ENCODE peak calls at places on chromosomes 2 and 18, in seven cellular contexts. One of them, this sample, is unnamed.

GRCh38 chr18:74273394-74273793 is 18.4 kb downstream of the CYB5A start:
- DNase-seq in IMR-90: no peak
- DNase-seq in transverse colon: no peak
- DNase-seq in lower lobe of right lung: no peak
- DNase-seq in DND-41: no peak
- DNase-seq in CD8-positive, alpha-beta memory T cell: no peak
- DNase-seq in mammary epithelial cell: no peak
- DNase-seq in this sample: no peak

GRCh38 chr18:46320928-46321855 is 217.0 kb downstream of the HAUS1 start:
- DNase-seq in DND-41: no peak
- DNase-seq in IMR-90: peak
- DNase-seq in CD8-positive, alpha-beta memory T cell: no peak
- DNase-seq in lower lobe of right lung: no peak
- DNase-seq in mammary epithelial cell: peak
- DNase-seq in transverse colon: no peak
- DNase-seq in this sample: no peak

GRCh38 chr18:13502585-13502984 is 223.8 kb downstream of the FAM210A start:
- DNase-seq in DND-41: no peak
- DNase-seq in IMR-90: no peak
- DNase-seq in transverse colon: no peak
- DNase-seq in CD8-positive, alpha-beta memory T cell: no peak
- DNase-seq in mammary epithelial cell: no peak
- DNase-seq in lower lobe of right lung: no peak
- DNase-seq in this sample: no peak

GRCh38 chr18:78596794-78597193 is 382.8 kb upstream of the SALL3 start:
- DNase-seq in lower lobe of right lung: no peak
- DNase-seq in mammary epithelial cell: no peak
- DNase-seq in CD8-positive, alpha-beta memory T cell: no peak
- DNase-seq in transverse colon: no peak
- DNase-seq in DND-41: no peak
- DNase-seq in IMR-90: no peak
- DNase-seq in this sample: no peak

GRCh38 chr2:3633089-3633981 is 24.7 kb upstream of the ALLC start:
- DNase-seq in CD8-positive, alpha-beta memory T cell: peak
- DNase-seq in transverse colon: peak
- DNase-seq in mammary epithelial cell: peak
- DNase-seq in IMR-90: peak
- DNase-seq in lower lobe of right lung: no peak
- DNase-seq in DND-41: no peak
- DNase-seq in this sample: peak

GRCh38 chr2:206239157-206239556 is 35.3 kb upstream of the ZDBF2 start:
- DNase-seq in DND-41: no peak
- DNase-seq in transverse colon: no peak
- DNase-seq in CD8-positive, alpha-beta memory T cell: no peak
- DNase-seq in mammary epithelial cell: no peak
- DNase-seq in IMR-90: no peak
- DNase-seq in lower lobe of right lung: no peak
- DNase-seq in this sample: no peak

GRCh38 chr2:101147062-101147461 is 4.1 kb downstream of the TBC1D8 start:
- DNase-seq in IMR-90: no peak
- DNase-seq in DND-41: no peak
- DNase-seq in transverse colon: no peak
- DNase-seq in CD8-positive, alpha-beta memory T cell: no peak
- DNase-seq in lower lobe of right lung: no peak
- DNase-seq in mammary epithelial cell: no peak
- DNase-seq in this sample: no peak

GRCh38 chr2:116224610-116225009 is 1589.9 kb upstream of the DDX18 start:
- DNase-seq in DND-41: no peak
- DNase-seq in CD8-positive, alpha-beta memory T cell: no peak
- DNase-seq in lower lobe of right lung: no peak
- DNase-seq in mammary epithelial cell: no peak
- DNase-seq in IMR-90: no peak
- DNase-seq in transverse colon: no peak
- DNase-seq in this sample: no peak

GRCh38 chr2:238761802-238762373 is 86.0 kb upstream of the TWIST2 start:
- DNase-seq in DND-41: peak
- DNase-seq in IMR-90: peak
- DNase-seq in transverse colon: no peak
- DNase-seq in mammary epithelial cell: peak
- DNase-seq in CD8-positive, alpha-beta memory T cell: no peak
- DNase-seq in lower lobe of right lung: no peak
- DNase-seq in this sample: no peak

GRCh38 chr2:239275871-239276812 is 124.7 kb downstream of the HDAC4 start:
- DNase-seq in mammary epithelial cell: no peak
- DNase-seq in IMR-90: no peak
- DNase-seq in CD8-positive, alpha-beta memory T cell: no peak
- DNase-seq in DND-41: no peak
- DNase-seq in lower lobe of right lung: peak
- DNase-seq in transverse colon: peak
- DNase-seq in this sample: peak

GRCh38 chr2:156329031-156329921 is 3.2 kb downstream of the NR4A2 start:
- DNase-seq in DND-41: no peak
- DNase-seq in lower lobe of right lung: peak
- DNase-seq in IMR-90: no peak
- DNase-seq in mammary epithelial cell: no peak
- DNase-seq in CD8-positive, alpha-beta memory T cell: no peak
- DNase-seq in transverse colon: no peak
- DNase-seq in this sample: peak

GRCh38 chr2:26580751-26581150 is 60.4 kb downstream of the CIB4 start:
- DNase-seq in IMR-90: no peak
- DNase-seq in CD8-positive, alpha-beta memory T cell: no peak
- DNase-seq in mammary epithelial cell: no peak
- DNase-seq in lower lobe of right lung: no peak
- DNase-seq in transverse colon: no peak
- DNase-seq in DND-41: no peak
- DNase-seq in this sample: peak

GRCh38 chr18:13537022-13537780 is 189.2 kb downstream of the FAM210A start:
- DNase-seq in DND-41: no peak
- DNase-seq in mammary epithelial cell: no peak
- DNase-seq in IMR-90: no peak
- DNase-seq in transverse colon: no peak
- DNase-seq in CD8-positive, alpha-beta memory T cell: no peak
- DNase-seq in lower lobe of right lung: no peak
- DNase-seq in this sample: no peak

GRCh38 chr2:197042613-197043248 is 116.2 kb upstream of the PGAP1 start:
- DNase-seq in transverse colon: no peak
- DNase-seq in DND-41: no peak
- DNase-seq in lower lobe of right lung: no peak
- DNase-seq in CD8-positive, alpha-beta memory T cell: no peak
- DNase-seq in mammary epithelial cell: no peak
- DNase-seq in IMR-90: peak
- DNase-seq in this sample: no peak

DNA sequence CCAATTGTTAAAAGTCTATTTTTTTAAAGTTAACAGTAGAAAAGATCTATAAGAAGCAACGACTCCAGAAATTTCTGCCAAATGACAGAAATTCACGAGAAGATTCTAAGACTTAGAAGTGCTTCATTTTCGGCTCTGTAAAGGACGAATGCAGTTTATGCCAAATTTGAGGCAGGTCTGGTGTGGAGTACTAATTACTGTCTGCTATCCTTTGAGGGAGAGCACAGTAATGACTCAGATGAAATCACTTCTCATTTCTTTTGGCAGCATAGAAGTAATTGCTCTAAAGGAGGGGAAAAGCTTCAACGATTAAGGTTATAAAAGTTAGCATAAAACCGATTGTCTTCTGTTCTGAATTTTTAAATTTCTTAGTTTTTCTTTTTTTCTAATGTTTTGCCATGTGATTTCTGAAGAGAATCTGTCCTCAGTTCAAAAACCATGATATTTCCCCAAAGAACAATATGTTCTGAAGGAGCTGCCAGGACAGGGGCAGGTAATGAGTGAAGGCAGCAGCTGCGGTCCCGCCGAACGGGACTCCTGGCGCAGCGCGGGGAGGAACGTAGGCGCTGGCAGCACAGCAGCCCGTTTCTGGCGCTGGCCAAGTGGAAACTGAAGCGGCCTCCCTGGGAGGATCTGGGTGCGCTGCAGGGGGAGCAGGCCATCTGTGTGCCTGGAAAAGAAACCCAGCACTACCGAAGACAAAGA is 11.5 kb downstream of the G6PC2 start:
- DNase-seq in transverse colon: no peak
- DNase-seq in CD8-positive, alpha-beta memory T cell: no peak
- DNase-seq in IMR-90: peak
- DNase-seq in DND-41: no peak
- DNase-seq in lower lobe of right lung: no peak
- DNase-seq in mammary epithelial cell: no peak
- DNase-seq in this sample: no peak
- H3K4me3 ChIP-seq in transverse colon: no peak
- H3K4me3 ChIP-seq in CD8-positive, alpha-beta memory T cell: no peak
- H3K4me3 ChIP-seq in IMR-90: peak
- H3K4me3 ChIP-seq in DND-41: no peak
- H3K4me3 ChIP-seq in lower lobe of right lung: no peak
- H3K4me3 ChIP-seq in mammary epithelial cell: peak
- H3K4me3 ChIP-seq in this sample: no peak

DNA sequence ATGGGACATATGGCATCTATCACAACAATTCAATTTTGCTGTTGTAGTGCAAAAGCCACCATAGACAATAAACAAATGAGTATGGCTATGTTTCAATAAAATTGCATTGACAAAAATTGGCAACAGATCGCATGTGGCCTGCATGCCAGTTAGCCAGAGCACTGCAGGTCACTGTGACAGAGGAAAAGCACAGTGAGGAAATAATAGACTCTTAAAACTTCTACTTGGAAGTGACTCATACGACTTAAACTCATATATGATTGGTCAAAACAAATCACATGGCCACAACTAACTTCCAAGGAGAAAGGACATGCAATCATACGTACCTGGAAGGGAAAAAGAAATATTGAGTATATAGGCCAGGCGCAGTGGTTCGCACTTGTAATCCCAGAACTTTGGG is 44.3 kb downstream of the EXOC6B start:
- DNase-seq in mammary epithelial cell: no peak
- DNase-seq in DND-41: no peak
- DNase-seq in CD8-positive, alpha-beta memory T cell: no peak
- DNase-seq in IMR-90: no peak
- DNase-seq in lower lobe of right lung: no peak
- DNase-seq in transverse colon: no peak
- DNase-seq in this sample: no peak
- H3K27ac ChIP-seq in mammary epithelial cell: no peak
- H3K27ac ChIP-seq in DND-41: no peak
- H3K27ac ChIP-seq in CD8-positive, alpha-beta memory T cell: no peak
- H3K27ac ChIP-seq in IMR-90: no peak
- H3K27ac ChIP-seq in lower lobe of right lung: no peak
- H3K27ac ChIP-seq in transverse colon: no peak
- H3K27ac ChIP-seq in this sample: no peak

DNA sequence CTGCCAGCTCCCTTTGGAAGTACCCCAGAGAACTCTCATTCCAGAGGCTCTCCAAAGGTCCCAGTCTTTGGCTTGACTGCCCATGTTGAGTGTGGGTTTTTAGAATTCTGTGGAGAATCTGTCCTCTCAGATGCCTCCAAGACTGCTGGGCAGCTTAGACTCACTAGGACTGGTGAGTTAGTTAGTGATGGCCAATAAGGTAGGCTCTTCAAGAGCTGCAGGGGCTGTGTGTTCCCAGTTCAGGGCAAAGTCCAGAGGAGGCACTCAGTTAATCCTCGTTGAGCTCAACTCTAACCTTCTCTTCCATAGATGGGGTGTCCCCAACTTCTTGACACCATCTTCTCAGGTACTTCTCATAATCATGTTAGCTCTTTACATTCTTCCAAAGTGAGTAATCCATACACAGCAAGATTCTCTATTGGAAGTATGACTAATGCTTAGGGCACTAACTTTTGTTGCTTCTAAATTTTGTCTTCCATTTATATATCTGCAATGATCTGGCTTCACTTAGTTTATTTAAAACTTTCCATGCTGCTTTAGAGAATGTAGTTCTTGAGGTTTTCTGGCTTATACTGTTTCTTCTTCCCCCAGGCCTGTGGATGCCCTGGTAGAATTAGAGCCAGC is 88.9 kb downstream of the POLE4 start:
- DNase-seq in mammary epithelial cell: peak
- DNase-seq in transverse colon: no peak
- DNase-seq in CD8-positive, alpha-beta memory T cell: no peak
- DNase-seq in DND-41: no peak
- DNase-seq in IMR-90: peak
- DNase-seq in lower lobe of right lung: no peak
- DNase-seq in this sample: no peak
- H3K4me3 ChIP-seq in mammary epithelial cell: no peak
- H3K4me3 ChIP-seq in transverse colon: no peak
- H3K4me3 ChIP-seq in CD8-positive, alpha-beta memory T cell: no peak
- H3K4me3 ChIP-seq in DND-41: no peak
- H3K4me3 ChIP-seq in IMR-90: no peak
- H3K4me3 ChIP-seq in lower lobe of right lung: no peak
- H3K4me3 ChIP-seq in this sample: no peak

DNA sequence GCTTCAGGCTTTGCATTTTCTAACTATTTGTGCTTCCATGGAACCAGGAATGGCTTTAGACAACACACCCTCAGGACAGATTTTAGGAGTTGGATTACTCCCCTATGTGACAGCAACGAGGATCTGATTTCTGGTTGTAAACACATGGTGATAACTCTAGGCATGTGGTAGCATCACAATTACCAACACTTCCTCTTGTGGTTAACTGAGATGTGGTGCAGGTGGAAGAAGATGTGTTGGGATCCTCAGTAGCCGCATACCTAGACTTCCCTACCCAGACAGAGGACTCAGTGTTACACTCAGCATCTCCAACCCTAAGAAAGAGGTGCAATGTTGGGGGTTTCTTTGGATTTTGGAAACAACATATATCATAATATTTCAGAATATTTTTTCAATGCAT is 234.8 kb downstream of the DOK6 start:
- DNase-seq in mammary epithelial cell: no peak
- DNase-seq in lower lobe of right lung: no peak
- DNase-seq in transverse colon: no peak
- DNase-seq in IMR-90: no peak
- DNase-seq in DND-41: no peak
- DNase-seq in CD8-positive, alpha-beta memory T cell: no peak
- DNase-seq in this sample: no peak
- H3K27ac ChIP-seq in mammary epithelial cell: no peak
- H3K27ac ChIP-seq in lower lobe of right lung: no peak
- H3K27ac ChIP-seq in transverse colon: no peak
- H3K27ac ChIP-seq in IMR-90: no peak
- H3K27ac ChIP-seq in DND-41: no peak
- H3K27ac ChIP-seq in CD8-positive, alpha-beta memory T cell: no peak
- H3K27ac ChIP-seq in this sample: no peak

GRCh38 chr18:25284861-25285574 is 66.9 kb downstream of the ZNF521 start:
- DNase-seq in DND-41: no peak
- DNase-seq in lower lobe of right lung: no peak
- DNase-seq in transverse colon: no peak
- DNase-seq in mammary epithelial cell: no peak
- DNase-seq in CD8-positive, alpha-beta memory T cell: no peak
- DNase-seq in IMR-90: peak
- DNase-seq in this sample: no peak

GRCh38 chr18:25291150-25291549 is 60.8 kb downstream of the ZNF521 start:
- DNase-seq in transverse colon: no peak
- DNase-seq in mammary epithelial cell: no peak
- DNase-seq in IMR-90: no peak
- DNase-seq in CD8-positive, alpha-beta memory T cell: no peak
- DNase-seq in lower lobe of right lung: no peak
- DNase-seq in DND-41: no peak
- DNase-seq in this sample: no peak

GRCh38 chr18:25287096-25287495 is 64.9 kb downstream of the ZNF521 start:
- DNase-seq in IMR-90: no peak
- DNase-seq in mammary epithelial cell: no peak
- DNase-seq in lower lobe of right lung: no peak
- DNase-seq in DND-41: no peak
- DNase-seq in transverse colon: no peak
- DNase-seq in CD8-positive, alpha-beta memory T cell: no peak
- DNase-seq in this sample: no peak

GRCh38 chr18:25289040-25289631 is 62.8 kb downstream of the ZNF521 start:
- DNase-seq in transverse colon: no peak
- DNase-seq in CD8-positive, alpha-beta memory T cell: no peak
- DNase-seq in IMR-90: peak
- DNase-seq in DND-41: no peak
- DNase-seq in mammary epithelial cell: peak
- DNase-seq in lower lobe of right lung: peak
- DNase-seq in this sample: no peak

GRCh38 chr18:25288340-25288955 is 63.5 kb downstream of the ZNF521 start:
- DNase-seq in CD8-positive, alpha-beta memory T cell: no peak
- DNase-seq in mammary epithelial cell: no peak
- DNase-seq in IMR-90: no peak
- DNase-seq in transverse colon: no peak
- DNase-seq in DND-41: no peak
- DNase-seq in lower lobe of right lung: no peak
- DNase-seq in this sample: no peak
- H3K4me3 ChIP-seq in CD8-positive, alpha-beta memory T cell: no peak
- H3K4me3 ChIP-seq in mammary epithelial cell: no peak
- H3K4me3 ChIP-seq in IMR-90: no peak
- H3K4me3 ChIP-seq in transverse colon: no peak
- H3K4me3 ChIP-seq in DND-41: no peak
- H3K4me3 ChIP-seq in lower lobe of right lung: no peak
- H3K4me3 ChIP-seq in this sample: no peak

This sample was measured in spleen.